ENCODE peak calls at places on chromosomes 16 and 17, in seven cellular contexts. H is activated CD4-positive, alpha-beta T cell treated with anti-CD3 and anti-CD28 coated beads, Interleukin-2, amount 50 U/mL, for 48 hours; T is cardiac fibroblast; G is NCI-H1092 treated with DMSO at 0.1 percent for 48 hours; R is nucleus accumbens; M is anterior cingulate cortex; F is substantia nigra. V is an unnamed sample.

GRCh38 chr17:207775-208174 is 26.3 kb upstream of the DOC2B start:
- DNase-seq in M (no peak), G (no peak), H (no peak), T (no peak), F (no peak), R (no peak), V (no peak)

GRCh38 chr17:32569171-32570080 is 82.6 kb downstream of the CDK5R1 start:
- DNase-seq in R (no peak), G (no peak), F (no peak), T (peak), H (no peak), M (no peak), V (no peak)

GRCh38 chr17:77475012-77475976 is 334.5 kb downstream of the SEC14L1 start:
- DNase-seq in G (peak), M (no peak), T (peak), H (peak), F (no peak), R (no peak), V (no peak)

GRCh38 chr17:43398724-43399595 is at the start of gene ARL4D:
- DNase-seq in H (peak), M (peak), G (peak), T (peak), F (peak), R (peak), V (peak)

GRCh38 chr17:82042649-82043048 is 5.2 kb upstream of the DCXR start:
- DNase-seq in H (no peak), F (no peak), T (no peak), R (no peak), M (no peak), G (no peak), V (no peak)

GRCh38 chr17:60248618-60249516 is 99.1 kb downstream of the CA4 start:
- DNase-seq in R (no peak), G (no peak), H (no peak), T (peak), M (no peak), F (no peak), V (no peak)

GRCh38 chr16:67027046-67027445 is 1.9 kb upstream of the CBFB start:
- DNase-seq in G (no peak), M (no peak), H (peak), R (no peak), T (no peak), F (no peak), V (no peak)

GRCh38 chr17:50722746-50723145 is 3.3 kb downstream of the LUC7L3 start:
- DNase-seq in R (no peak), H (no peak), T (no peak), G (no peak), F (no peak), M (no peak), V (no peak)

GRCh38 chr16:72219282-72219681 is 47.3 kb upstream of the PMFBP1 start:
- DNase-seq in F (no peak), G (no peak), H (no peak), T (no peak), R (no peak), M (no peak), V (no peak)

GRCh38 chr16:49021136-49021535 is 260.5 kb downstream of the CBLN1 start:
- DNase-seq in R (peak), G (peak), H (no peak), M (no peak), T (peak), F (no peak), V (no peak)

GRCh38 chr17:7557825-7558543 is 566 bp upstream of the TNFSF13 start:
- DNase-seq in F (no peak), G (peak), R (peak), T (peak), H (no peak), M (no peak), V (peak)

GRCh38 chr16:88995746-88996535 is 18.9 kb upstream of the CBFA2T3 start:
- DNase-seq in H (no peak), G (no peak), F (no peak), M (no peak), T (no peak), R (no peak), V (no peak)

GRCh38 chr16:63361032-63361624 is 1324.9 kb upstream of the CDH8 start:
- DNase-seq in R (peak), T (peak), H (no peak), G (peak), F (no peak), M (no peak), V (peak)

GRCh38 chr16:74111583-74111982 is 185.0 kb upstream of the PSMD7 start:
- DNase-seq in R (no peak), M (no peak), H (no peak), T (no peak), G (no peak), F (no peak), V (no peak)

GRCh38 chr16:11208916-11209665 is 46.9 kb downstream of the SOCS1 start:
- DNase-seq in F (no peak), H (no peak), R (no peak), G (no peak), T (peak), M (no peak), V (no peak)